ENCODE peak calls at places on chromosomes 6 and 20, in five cellular contexts. Y, U, P, R and K are unnamed samples.

GRCh38 chr20:56630506-56631317 is 1.6 kb downstream of the TFAP2C start:
- DNase-seq in Y (no peak), U (peak), P (peak), R (no peak), K (peak)

GRCh38 chr20:59972037-59972801 is 14.0 kb downstream of the CDH26 start:
- DNase-seq in Y (no peak), U (no peak), P (no peak), R (no peak), K (no peak)

GRCh38 chr6:36367743-36368142 is 19.7 kb downstream of the ETV7 start:
- DNase-seq in Y (no peak), U (no peak), P (no peak), R (no peak), K (no peak)

GRCh38 chr6:168134399-168135201 is 55.6 kb upstream of the FRMD1 start:
- DNase-seq in Y (no peak), U (no peak), P (no peak), R (no peak), K (no peak)

GRCh38 chr6:40956871-40957270 is 82.2 kb downstream of the UNC5CL start:
- DNase-seq in Y (no peak), U (peak), P (no peak), R (no peak), K (no peak)

GRCh38 chr6:63663147-63663877 is 27.7 kb downstream of the PHF3 start:
- DNase-seq in Y (no peak), U (peak), P (no peak), R (no peak), K (no peak)

GRCh38 chr6:130676077-130676772 is 151.0 kb upstream of the SMLR1 start:
- DNase-seq in Y (no peak), U (no peak), P (no peak), R (peak), K (no peak)

GRCh38 chr6:162854734-162855191 is 127.0 kb downstream of the PACRG start:
- DNase-seq in Y (peak), U (no peak), P (no peak), R (no peak), K (no peak)

GRCh38 chr6:35727206-35727934 is 9.5 kb upstream of the ARMC12 start:
- DNase-seq in Y (peak), U (peak), P (peak), R (peak), K (peak)

GRCh38 chr6:142367501-142368018 is 65.8 kb downstream of the ADGRG6 start:
- DNase-seq in Y (no peak), U (no peak), P (no peak), R (peak), K (no peak)

GRCh38 chr20:38969708-38970107 is 7.6 kb downstream of the DHX35 start:
- DNase-seq in Y (no peak), U (peak), P (no peak), R (no peak), K (no peak)

GRCh38 chr6:131381694-131382093 is 191.3 kb upstream of the ARG1 start:
- DNase-seq in Y (no peak), U (peak), P (no peak), R (no peak), K (no peak)

GRCh38 chr6:77451466-77451865 is 11.8 kb downstream of the HTR1B start:
- DNase-seq in Y (no peak), U (no peak), P (no peak), R (no peak), K (no peak)

GRCh38 chr6:108781419-108782110 is 66.7 kb upstream of the ARMC2 start:
- DNase-seq in Y (no peak), U (peak), P (no peak), R (no peak), K (no peak)

GRCh38 chr6:1608976-1609661 is 596 bp upstream of the FOXC1 start:
- DNase-seq in Y (peak), U (peak), P (no peak), R (no peak), K (peak)

GRCh38 chr20:47141941-47142781 is 214.3 kb downstream of the ZMYND8 start:
- DNase-seq in Y (no peak), U (no peak), P (no peak), R (no peak), K (no peak)

GRCh38 chr20:53122853-53123252 is 150.7 kb downstream of the TSHZ2 start:
- DNase-seq in Y (no peak), U (no peak), P (no peak), R (no peak), K (no peak)

GRCh38 chr6:79719248-79719975 is 88.3 kb downstream of the SH3BGRL2 start:
- DNase-seq in Y (no peak), U (peak), P (no peak), R (no peak), K (no peak)

GRCh38 chr20:2942439-2942838 is 69.2 kb downstream of the PTPRA start:
- DNase-seq in Y (no peak), U (peak), P (no peak), R (no peak), K (no peak)

GRCh38 chr20:18252597-18253451 is 35.5 kb upstream of the ZNF133 start:
- DNase-seq in Y (no peak), U (peak), P (no peak), R (no peak), K (no peak)

GRCh38 chr6:39062014-39062740 is 13.6 kb downstream of the GLP1R start:
- DNase-seq in Y (no peak), U (no peak), P (no peak), R (no peak), K (no peak)

GRCh38 chr20:33008336-33009213 is 1.1 kb downstream of the BPIFB2 start:
- DNase-seq in Y (no peak), U (no peak), P (no peak), R (no peak), K (no peak)

GRCh38 chr20:35409542-35409941 is 2.2 kb downstream of the UQCC1 start:
- DNase-seq in Y (no peak), U (no peak), P (no peak), R (no peak), K (no peak)

GRCh38 chr20:45918182-45918737 is 6.3 kb upstream of the PLTP start:
- DNase-seq in Y (no peak), U (no peak), P (no peak), R (no peak), K (no peak)

GRCh38 chr6:166307981-166308768 is at the start of gene PRR18:
- DNase-seq in Y (peak), U (peak), P (peak), R (peak), K (peak)

GRCh38 chr6:118280210-118280609 is 267.9 kb upstream of the PLN start:
- DNase-seq in Y (no peak), U (no peak), P (peak), R (no peak), K (no peak)

GRCh38 chr20:10347066-10347465 is 87.0 kb downstream of the MKKS start:
- DNase-seq in Y (no peak), U (no peak), P (no peak), R (no peak), K (no peak)

GRCh38 chr6:145627451-145627850 is 107.9 kb downstream of the EPM2A start:
- DNase-seq in Y (no peak), U (no peak), P (no peak), R (no peak), K (no peak)